ENCODE peak calls at places on chromosomes 2 and 18, in nine cellular contexts. S, E, L, R, K, U, B, G and J are unnamed samples.

GRCh38 chr18:73688851-73689659 is 458.6 kb downstream of the FBXO15 start:
- DNase-seq in S (no peak), E (no peak), L (no peak), R (no peak), K (no peak), U (peak), B (no peak), G (no peak), J (no peak)

GRCh38 chr18:23998811-23999210 is 15.7 kb upstream of the TTC39C start:
- DNase-seq in S (no peak), E (peak), L (no peak), R (no peak), K (no peak), U (no peak), B (no peak), G (no peak), J (no peak)

GRCh38 chr2:56008661-56009411 is 85.3 kb upstream of the EFEMP1 start:
- DNase-seq in S (no peak), E (peak), L (peak), R (no peak), K (no peak), U (peak), B (peak), G (no peak), J (peak)

GRCh38 chr2:112712903-112713584 is 7.8 kb upstream of the NT5DC4 start:
- DNase-seq in S (no peak), E (peak), L (no peak), R (no peak), K (no peak), U (no peak), B (peak), G (peak), J (no peak)

GRCh38 chr18:12839057-12839525 is 44.9 kb downstream of the PTPN2 start:
- DNase-seq in S (peak), E (peak), L (no peak), R (peak), K (no peak), U (no peak), B (no peak), G (no peak), J (no peak)

GRCh38 chr2:54084600-54084999 is 30.8 kb upstream of the ACYP2 start:
- DNase-seq in S (no peak), E (peak), L (no peak), R (no peak), K (no peak), U (no peak), B (peak), G (no peak), J (no peak)

GRCh38 chr2:66084948-66085590 is 349.9 kb upstream of the MEIS1 start:
- DNase-seq in S (no peak), E (no peak), L (no peak), R (no peak), K (no peak), U (peak), B (no peak), G (no peak), J (peak)

GRCh38 chr2:146927080-146927714 is 917.6 kb upstream of the ACVR2A start:
- DNase-seq in S (no peak), E (peak), L (no peak), R (no peak), K (no peak), U (peak), B (peak), G (no peak), J (no peak)

GRCh38 chr18:28905509-28905908 is 728.6 kb upstream of the CDH2 start:
- DNase-seq in S (no peak), E (no peak), L (no peak), R (no peak), K (no peak), U (no peak), B (peak), G (no peak), J (no peak)

GRCh38 chr18:74517236-74517630 is 17.1 kb upstream of the CNDP1 start:
- DNase-seq in S (no peak), E (no peak), L (no peak), R (no peak), K (no peak), U (peak), B (no peak), G (no peak), J (no peak)

GRCh38 chr2:163698857-163699256 is 37.0 kb downstream of the FIGN start:
- DNase-seq in S (no peak), E (no peak), L (no peak), R (no peak), K (no peak), U (peak), B (peak), G (no peak), J (no peak)

GRCh38 chr18:5527603-5528002 is 16.2 kb downstream of the EPB41L3 start:
- DNase-seq in S (no peak), E (no peak), L (no peak), R (no peak), K (no peak), U (no peak), B (no peak), G (no peak), J (no peak)

GRCh38 chr2:45826889-45827635 is 175.6 kb downstream of the PRKCE start:
- DNase-seq in S (no peak), E (no peak), L (no peak), R (no peak), K (no peak), U (no peak), B (peak), G (no peak), J (peak)

GRCh38 chr2:182436252-182436651 is 9.4 kb upstream of the PDE1A start:
- DNase-seq in S (no peak), E (no peak), L (no peak), R (no peak), K (no peak), U (no peak), B (no peak), G (no peak), J (no peak)

GRCh38 chr2:188379748-188380147 is 88.1 kb downstream of the GULP1 start:
- DNase-seq in S (no peak), E (no peak), L (no peak), R (no peak), K (no peak), U (no peak), B (no peak), G (no peak), J (no peak)

GRCh38 chr2:235140801-235141081 is 188.9 kb downstream of the SH3BP4 start:
- DNase-seq in S (no peak), E (no peak), L (no peak), R (no peak), K (no peak), U (no peak), B (no peak), G (no peak), J (no peak)

GRCh38 chr2:36589230-36589630 is 8.7 kb downstream of the FEZ2 start:
- DNase-seq in S (no peak), E (no peak), L (no peak), R (no peak), K (no peak), U (no peak), B (no peak), G (no peak), J (no peak)

GRCh38 chr2:167817908-167818307 is 429.5 kb downstream of the STK39 start:
- DNase-seq in S (no peak), E (no peak), L (no peak), R (no peak), K (no peak), U (no peak), B (no peak), G (no peak), J (no peak)

GRCh38 chr18:2111456-2111855 is 459.8 kb downstream of the METTL4 start:
- DNase-seq in S (no peak), E (no peak), L (no peak), R (no peak), K (no peak), U (peak), B (peak), G (no peak), J (no peak)

GRCh38 chr2:64017811-64018714 is 1.2 kb downstream of the VPS54 start:
- DNase-seq in S (peak), E (peak), L (no peak), R (no peak), K (no peak), U (no peak), B (peak), G (no peak), J (no peak)

GRCh38 chr18:8930990-8931648 is 171.4 kb upstream of the NDUFV2 start:
- DNase-seq in S (no peak), E (no peak), L (no peak), R (no peak), K (no peak), U (no peak), B (peak), G (no peak), J (no peak)

GRCh38 chr2:177598321-177598922 is 205.8 kb downstream of the AGPS start:
- DNase-seq in S (no peak), E (no peak), L (no peak), R (no peak), K (no peak), U (peak), B (peak), G (no peak), J (no peak)